ENCODE peak calls at places on chromosomes 2 and 18, in four cellular contexts. Q is tibial nerve, D is NCI-H1105 treated with DMSO at 0.1 percent for 48 hours, P is MCF 10A. N is an unnamed sample.

GRCh38 chr2:197077336-197077735 is 150.8 kb upstream of the PGAP1 start:
- DNase-seq in P (no peak), Q (no peak), D (no peak), N (no peak)

GRCh38 chr2:9950521-9951271 is 797 bp upstream of the GRHL1 start:
- DNase-seq in D (no peak), Q (no peak), P (no peak), N (no peak)

GRCh38 chr2:190188289-190188688 is 125.8 kb upstream of the MSTN start:
- DNase-seq in D (no peak), P (no peak), Q (no peak), N (no peak)

GRCh38 chr2:197450485-197450884 is 2.9 kb upstream of the COQ10B start:
- DNase-seq in Q (no peak), P (no peak), D (no peak), N (peak)

GRCh38 chr2:133333189-133333588 is 235.1 kb downstream of the NCKAP5 start:
- DNase-seq in P (no peak), D (no peak), Q (no peak), N (no peak)

GRCh38 chr2:197308635-197309368 is 1.8 kb downstream of the ANKRD44 start:
- DNase-seq in P (no peak), D (no peak), Q (no peak), N (no peak)

GRCh38 chr2:101961287-101962242 is 30.2 kb upstream of the IL1R2 start:
- DNase-seq in P (peak), Q (peak), D (no peak), N (peak)

GRCh38 chr2:207792244-207792785 is 22.6 kb upstream of the FZD5 start:
- DNase-seq in Q (no peak), P (peak), D (no peak), N (no peak)

GRCh38 chr2:25305809-25306208 is 35.9 kb downstream of the DNMT3A start:
- DNase-seq in Q (no peak), D (peak), P (no peak), N (no peak)

GRCh38 chr2:37768491-37768925 is 97.1 kb upstream of the CDC42EP3 start:
- DNase-seq in P (peak), D (no peak), Q (peak), N (peak)

GRCh38 chr2:128302011-128302743 is 16.5 kb downstream of the HS6ST1 start:
- DNase-seq in Q (no peak), D (no peak), P (peak), N (no peak)

GRCh38 chr2:205477016-205477705 is 205.1 kb upstream of the NRP2 start:
- DNase-seq in D (no peak), Q (no peak), P (no peak), N (no peak)

GRCh38 chr2:175855794-175856453 is 146.1 kb downstream of the LNPK start:
- DNase-seq in D (no peak), Q (no peak), P (peak), N (no peak)

GRCh38 chr2:42329779-42330178 is 31.2 kb downstream of the COX7A2L start:
- DNase-seq in P (no peak), Q (no peak), D (no peak), N (no peak)

GRCh38 chr18:4640349-4641012 is 185.4 kb upstream of the DLGAP1 start:
- DNase-seq in P (no peak), D (no peak), Q (no peak), N (no peak)

GRCh38 chr2:58291726-58292430 is 50.8 kb upstream of the FANCL start:
- DNase-seq in Q (no peak), P (no peak), D (peak), N (no peak)

GRCh38 chr2:20182241-20182931 is 42.5 kb downstream of the SDC1 start:
- DNase-seq in Q (no peak), D (no peak), P (peak), N (peak)

GRCh38 chr2:20614201-20615045 is 36.5 kb downstream of the HS1BP3 start:
- DNase-seq in Q (peak), P (no peak), D (peak), N (no peak)

GRCh38 chr2:223744580-223744979 is 92.8 kb downstream of the AP1S3 start:
- DNase-seq in D (no peak), P (no peak), Q (no peak), N (no peak)

GRCh38 chr2:15823459-15824396 is 116.6 kb upstream of the MYCN start:
- DNase-seq in Q (no peak), P (no peak), D (no peak), N (no peak)

GRCh38 chr2:60520917-60521539 is 32.4 kb downstream of the BCL11A start:
- DNase-seq in P (no peak), D (no peak), Q (no peak), N (no peak)